ENCODE peak calls at places on chromosomes 16 and 17, in five cellular contexts. L is activated naive CD4-positive, alpha-beta T cell treated with Interleukin-2 at 50 U/mL for 16 hours; J is Caco-2; N is B cell; B is PC-9. P is an unnamed sample.

GRCh38 chr16:54242199-54242598 is 44.4 kb downstream of the IRX3 start:
- DNase-seq in B (peak), J (peak), L (no peak), N (no peak), P (no peak)

GRCh38 chr16:17518441-17518840 is 47.7 kb upstream of the XYLT1 start:
- DNase-seq in B (no peak), J (no peak), L (no peak), N (no peak), P (peak)

GRCh38 chr17:1188812-1189211 is 9.0 kb upstream of the ABR start:
- DNase-seq in N (no peak), L (no peak), B (no peak), J (no peak), P (peak)

GRCh38 chr17:75779987-75780889 is 4.4 kb upstream of the UNK start:
- DNase-seq in N (no peak), B (no peak), J (no peak), L (no peak), P (no peak)

GRCh38 chr16:67183627-67184452 is at the start of gene MATCAP1:
- DNase-seq in J (peak), B (peak), N (peak), L (peak), P (peak)

GRCh38 chr16:15966420-15967222 is 17.2 kb downstream of the ABCC1 start:
- DNase-seq in L (no peak), N (no peak), J (no peak), B (peak), P (peak)

GRCh38 chr17:74839955-74840354 is 19.7 kb downstream of the GRIN2C start:
- DNase-seq in L (no peak), J (no peak), B (no peak), N (no peak), P (no peak)

GRCh38 chr17:5678171-5678570 is 93.9 kb upstream of the NLRP1 start:
- DNase-seq in B (no peak), J (no peak), L (no peak), N (no peak), P (no peak)

GRCh38 chr17:35291802-35292201 is 48.9 kb downstream of the SLFN5 start:
- DNase-seq in B (no peak), J (no peak), L (no peak), N (no peak), P (peak)

GRCh38 chr17:83144421-83145357 is 65.3 kb downstream of the METRNL start:
- DNase-seq in B (no peak), L (no peak), J (no peak), N (no peak), P (peak)

GRCh38 chr17:75652934-75653549 is 13.9 kb downstream of the RECQL5 start:
- DNase-seq in B (peak), L (no peak), N (peak), J (peak), P (peak)

GRCh38 chr16:59201821-59202220 is 467.7 kb upstream of the GOT2 start:
- DNase-seq in L (no peak), N (no peak), J (no peak), B (no peak), P (no peak)

GRCh38 chr16:3121843-3122467 is 9.6 kb downstream of the ZNF205 start:
- DNase-seq in J (no peak), N (no peak), B (no peak), L (no peak), P (no peak)

GRCh38 chr16:87628940-87629339 is 26.6 kb downstream of the JPH3 start:
- DNase-seq in N (no peak), B (no peak), J (no peak), L (no peak), P (peak)

GRCh38 chr17:83078378-83079339 is 750 bp upstream of the METRNL start:
- DNase-seq in N (no peak), J (no peak), B (peak), L (peak), P (no peak)

GRCh38 chr16:87163637-87164036 is 153.6 kb downstream of the C16orf95 start:
- DNase-seq in B (no peak), L (no peak), J (no peak), N (no peak), P (no peak)

GRCh38 chr17:79802736-79803420 is 6.0 kb upstream of the CBX8 start:
- DNase-seq in L (no peak), J (no peak), B (no peak), N (no peak), P (no peak)

GRCh38 chr17:15096511-15096910 is 168.6 kb downstream of the PMP22 start:
- DNase-seq in N (no peak), B (no peak), L (no peak), J (no peak), P (no peak)

P was measured in fibroblast of villous mesenchyme.